ENCODE peak calls at places on chromosomes 3 and 15, in four cellular contexts. One of them, this sample, is unnamed.

GRCh38 chr3:176697284-176697889 is 499.9 kb downstream of the TBL1XR1 start:
- DNase-seq in HepG2: no peak
- DNase-seq in K562: peak
- DNase-seq in GM12878: no peak
- DNase-seq in this sample: no peak

GRCh38 chr15:36903195-36903594 is 197.2 kb downstream of the MEIS2 start:
- DNase-seq in HepG2: no peak
- DNase-seq in K562: no peak
- DNase-seq in GM12878: no peak
- DNase-seq in this sample: no peak

GRCh38 chr3:84555629-84556028 is 403.2 kb upstream of the CADM2 start:
- DNase-seq in HepG2: no peak
- DNase-seq in K562: no peak
- DNase-seq in GM12878: no peak
- DNase-seq in this sample: no peak

GRCh38 chr3:18046131-18046530 is 303.7 kb upstream of the TBC1D5 start:
- DNase-seq in HepG2: no peak
- DNase-seq in K562: no peak
- DNase-seq in GM12878: no peak
- DNase-seq in this sample: no peak

GRCh38 chr3:126358038-126358815 is 1.0 kb upstream of the KLF15 start:
- DNase-seq in HepG2: no peak
- DNase-seq in K562: no peak
- DNase-seq in GM12878: no peak
- DNase-seq in this sample: peak

GRCh38 chr3:125120370-125121122 is 64.7 kb upstream of the HEG1 start:
- DNase-seq in HepG2: no peak
- DNase-seq in K562: no peak
- DNase-seq in GM12878: no peak
- DNase-seq in this sample: peak

GRCh38 chr3:11118181-11118682 is 36.1 kb upstream of the HRH1 start:
- DNase-seq in HepG2: no peak
- DNase-seq in K562: no peak
- DNase-seq in GM12878: no peak
- DNase-seq in this sample: no peak

GRCh38 chr15:74531144-74531811 is 9.7 kb upstream of the ARID3B start:
- DNase-seq in HepG2: peak
- DNase-seq in K562: peak
- DNase-seq in GM12878: no peak
- DNase-seq in this sample: peak

GRCh38 chr15:31135523-31135922 is 34.0 kb upstream of the TRPM1 start:
- DNase-seq in HepG2: no peak
- DNase-seq in K562: no peak
- DNase-seq in GM12878: no peak
- DNase-seq in this sample: no peak

GRCh38 chr3:115523467-115523866 is 99.8 kb upstream of the GAP43 start:
- DNase-seq in HepG2: no peak
- DNase-seq in K562: no peak
- DNase-seq in GM12878: no peak
- DNase-seq in this sample: no peak

GRCh38 chr15:52421029-52421428 is 107.7 kb downstream of the MYO5A start:
- DNase-seq in HepG2: no peak
- DNase-seq in K562: no peak
- DNase-seq in GM12878: no peak
- DNase-seq in this sample: no peak

GRCh38 chr15:67024322-67024997 is 40.9 kb upstream of the SMAD3 start:
- DNase-seq in HepG2: peak
- DNase-seq in K562: peak
- DNase-seq in GM12878: peak
- DNase-seq in this sample: no peak

GRCh38 chr15:56739964-56740640 is 6.8 kb upstream of the ZNF280D start:
- DNase-seq in HepG2: peak
- DNase-seq in K562: no peak
- DNase-seq in GM12878: no peak
- DNase-seq in this sample: no peak

GRCh38 chr3:181723064-181723463 is 11.3 kb downstream of the SOX2 start:
- DNase-seq in HepG2: no peak
- DNase-seq in K562: no peak
- DNase-seq in GM12878: no peak
- DNase-seq in this sample: no peak

GRCh38 chr15:52010633-52011595 is 8.1 kb upstream of the MAPK6 start:
- DNase-seq in HepG2: peak
- DNase-seq in K562: no peak
- DNase-seq in GM12878: peak
- DNase-seq in this sample: no peak

GRCh38 chr3:150237490-150237889 is 170.6 kb upstream of the TSC22D2 start:
- DNase-seq in HepG2: no peak
- DNase-seq in K562: no peak
- DNase-seq in GM12878: no peak
- DNase-seq in this sample: no peak

GRCh38 chr3:159126261-159127020 is 324.6 kb downstream of the MFSD1 start:
- DNase-seq in HepG2: no peak
- DNase-seq in K562: no peak
- DNase-seq in GM12878: no peak
- DNase-seq in this sample: no peak

GRCh38 chr15:22939652-22940061 is 40.5 kb downstream of the CYFIP1 start:
- DNase-seq in HepG2: no peak
- DNase-seq in K562: no peak
- DNase-seq in GM12878: no peak
- DNase-seq in this sample: no peak

GRCh38 chr3:71537211-71537611 is 46.3 kb downstream of the FOXP1 start:
- DNase-seq in HepG2: no peak
- DNase-seq in K562: no peak
- DNase-seq in GM12878: no peak
- DNase-seq in this sample: no peak

GRCh38 chr3:139319428-139320402 is 24.1 kb upstream of the MRPS22 start:
- DNase-seq in HepG2: peak
- DNase-seq in K562: peak
- DNase-seq in GM12878: no peak
- DNase-seq in this sample: peak

GRCh38 chr3:14921034-14921616 is 26.3 kb upstream of the NR2C2 start:
- DNase-seq in HepG2: peak
- DNase-seq in K562: peak
- DNase-seq in GM12878: no peak
- DNase-seq in this sample: peak

GRCh38 chr15:27019687-27020086 is 48.7 kb downstream of the GABRG3 start:
- DNase-seq in HepG2: no peak
- DNase-seq in K562: no peak
- DNase-seq in GM12878: no peak
- DNase-seq in this sample: no peak

GRCh38 chr3:141397996-141398395 is 29.7 kb downstream of the ZBTB38 start:
- DNase-seq in HepG2: no peak
- DNase-seq in K562: no peak
- DNase-seq in GM12878: no peak
- DNase-seq in this sample: no peak

GRCh38 chr3:58073315-58074125 is 65.3 kb downstream of the FLNB start:
- DNase-seq in HepG2: no peak
- DNase-seq in K562: no peak
- DNase-seq in GM12878: no peak
- DNase-seq in this sample: no peak

GRCh38 chr3:38149701-38150100 is 11.2 kb downstream of the MYD88 start:
- DNase-seq in HepG2: no peak
- DNase-seq in K562: no peak
- DNase-seq in GM12878: no peak
- DNase-seq in this sample: no peak

GRCh38 chr3:157130881-157131251 is 29.1 kb downstream of the CCNL1 start:
- DNase-seq in HepG2: no peak
- DNase-seq in K562: no peak
- DNase-seq in GM12878: no peak
- DNase-seq in this sample: no peak

GRCh38 chr3:53003320-53003719 is 42.6 kb downstream of the SFMBT1 start:
- DNase-seq in HepG2: no peak
- DNase-seq in K562: no peak
- DNase-seq in GM12878: no peak
- DNase-seq in this sample: no peak

GRCh38 chr3:126621171-126621570 is 33.8 kb downstream of the TXNRD3 start:
- DNase-seq in HepG2: no peak
- DNase-seq in K562: no peak
- DNase-seq in GM12878: no peak
- DNase-seq in this sample: no peak

GRCh38 chr3:13136426-13136825 is 63.2 kb upstream of the IQSEC1 start:
- DNase-seq in HepG2: no peak
- DNase-seq in K562: no peak
- DNase-seq in GM12878: no peak
- DNase-seq in this sample: no peak

GRCh38 chr3:13134879-13135206 is 61.6 kb upstream of the IQSEC1 start:
- DNase-seq in HepG2: no peak
- DNase-seq in K562: no peak
- DNase-seq in GM12878: no peak
- DNase-seq in this sample: no peak

GRCh38 chr3:13134166-13134878 is 61.1 kb upstream of the IQSEC1 start:
- DNase-seq in HepG2: no peak
- DNase-seq in K562: no peak
- DNase-seq in GM12878: no peak
- DNase-seq in this sample: no peak

GRCh38 chr3:13135811-13136321 is 62.6 kb upstream of the IQSEC1 start:
- DNase-seq in HepG2: no peak
- DNase-seq in K562: no peak
- DNase-seq in GM12878: no peak
- DNase-seq in this sample: no peak

DNA sequence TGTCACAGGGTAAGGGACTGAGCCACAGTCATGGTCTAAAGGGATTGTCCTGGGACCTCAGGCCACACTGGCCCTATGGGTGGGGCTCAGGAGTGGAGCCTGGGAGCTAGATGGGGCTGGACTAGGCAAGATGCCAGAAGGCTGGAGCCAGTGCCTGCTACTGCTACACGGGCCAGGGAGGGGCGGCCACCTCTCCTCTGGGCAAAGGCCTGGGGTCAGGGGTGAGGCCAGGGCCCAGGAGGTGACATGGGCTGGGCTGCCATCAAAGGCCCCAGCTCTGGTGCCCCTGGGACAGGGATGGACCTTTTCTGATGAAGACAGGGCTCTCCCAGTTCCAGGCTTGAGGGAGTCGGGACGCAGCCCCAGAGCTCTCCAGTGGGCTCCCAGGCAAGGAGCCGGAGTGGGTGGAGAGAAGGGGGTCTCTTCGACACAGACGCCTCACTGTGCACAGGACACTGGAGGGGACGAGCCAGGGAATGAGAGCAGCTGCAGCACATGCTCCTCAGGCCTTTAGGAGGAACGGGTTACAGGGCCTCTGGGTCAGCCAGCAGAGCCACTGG is 62.1 kb upstream of the IQSEC1 start:
- DNase-seq in HepG2: no peak
- DNase-seq in K562: no peak
- DNase-seq in GM12878: no peak
- DNase-seq in this sample: no peak
- TF ChIP-seq ETV6 in HepG2: no peak
- TF ChIP-seq ETV6 in K562: no peak
- TF ChIP-seq ETV6 in GM12878: no peak
- TF ChIP-seq ETV6 in this sample: no peak

GRCh38 chr3:87332789-87333188 is 56.4 kb upstream of the POU1F1 start:
- DNase-seq in HepG2: no peak
- DNase-seq in K562: no peak
- DNase-seq in GM12878: no peak
- DNase-seq in this sample: no peak
- TF ChIP-seq TCF7 in HepG2: no peak
- TF ChIP-seq TCF7 in K562: no peak
- TF ChIP-seq TCF7 in GM12878: no peak
- TF ChIP-seq TCF7 in this sample: no peak

GRCh38 chr3:76111808-76112207 is 326.5 kb upstream of the ZNF717 start:
- DNase-seq in HepG2: no peak
- DNase-seq in K562: no peak
- DNase-seq in GM12878: no peak
- DNase-seq in this sample: no peak

GRCh38 chr3:76107935-76108570 is 322.7 kb upstream of the ZNF717 start:
- DNase-seq in HepG2: peak
- DNase-seq in K562: peak
- DNase-seq in GM12878: no peak
- DNase-seq in this sample: peak
- TF ChIP-seq SP1 in HepG2: no peak
- TF ChIP-seq SP1 in K562: no peak
- TF ChIP-seq SP1 in GM12878: no peak
- TF ChIP-seq SP1 in this sample: no peak

GRCh38 chr3:186909078-186909853 is 21.1 kb upstream of the ST6GAL1 start:
- DNase-seq in HepG2: peak
- DNase-seq in K562: peak
- DNase-seq in GM12878: no peak
- DNase-seq in this sample: peak
- TF ChIP-seq ETV6 in HepG2: no peak
- TF ChIP-seq ETV6 in K562: no peak
- TF ChIP-seq ETV6 in GM12878: no peak
- TF ChIP-seq ETV6 in this sample: no peak

DNA sequence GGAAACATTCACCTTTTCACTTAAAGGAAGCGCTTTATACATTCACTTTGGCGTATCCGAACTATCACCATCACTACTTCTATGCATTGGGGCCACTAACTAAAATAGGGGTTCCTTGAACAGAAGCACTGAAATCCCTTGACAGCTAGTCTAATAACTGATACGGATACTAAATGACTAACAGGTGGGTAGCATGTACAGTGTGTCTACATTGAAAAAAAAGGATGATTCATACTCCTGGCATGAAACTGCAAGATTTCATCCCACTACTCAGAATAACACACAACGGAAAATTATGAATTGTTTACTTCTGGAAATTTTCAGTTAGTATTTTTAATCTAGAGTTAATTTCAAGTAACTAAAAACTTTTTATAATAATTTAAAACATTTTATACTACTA is 96.7 kb downstream of the SMARCC1 start:
- DNase-seq in HepG2: no peak
- DNase-seq in K562: no peak
- DNase-seq in GM12878: no peak
- DNase-seq in this sample: no peak
- TF ChIP-seq TCF7 in HepG2: no peak
- TF ChIP-seq TCF7 in K562: no peak
- TF ChIP-seq TCF7 in GM12878: no peak
- TF ChIP-seq TCF7 in this sample: no peak

This sample was measured in WTC11.